ENCODE peak calls at places on chromosomes 3 and 15, in six cellular contexts. E, A, F, M, H and I are unnamed samples.

GRCh38 chr3:193816656-193817311 is 223.8 kb downstream of the OPA1 start:
- DNase-seq in E (no peak), A (no peak), F (peak), M (no peak), H (no peak), I (no peak)

GRCh38 chr3:122800838-122801237 is 6.0 kb downstream of the SLC49A4 start:
- DNase-seq in E (no peak), A (no peak), F (no peak), M (no peak), H (no peak), I (no peak)

GRCh38 chr15:45429974-45430792 is 51.8 kb upstream of the GATM start:
- DNase-seq in E (peak), A (peak), F (peak), M (peak), H (peak), I (no peak)

GRCh38 chr15:53446376-53446775 is 313.1 kb downstream of the WDR72 start:
- DNase-seq in E (no peak), A (no peak), F (no peak), M (no peak), H (no peak), I (no peak)

GRCh38 chr3:58628823-58629562 is 37.6 kb downstream of the FAM3D start:
- DNase-seq in E (peak), A (peak), F (peak), M (peak), H (no peak), I (peak)

GRCh38 chr3:89434621-89435380 is 327.4 kb downstream of the EPHA3 start:
- DNase-seq in E (no peak), A (no peak), F (no peak), M (no peak), H (no peak), I (no peak)

GRCh38 chr3:58564456-58565160 is 12.6 kb downstream of the FAM107A start:
- DNase-seq in E (peak), A (peak), F (peak), M (peak), H (no peak), I (peak)

GRCh38 chr3:181723568-181724431 is 12.1 kb downstream of the SOX2 start:
- DNase-seq in E (no peak), A (no peak), F (no peak), M (no peak), H (no peak), I (no peak)

GRCh38 chr15:55970286-55970685 is 23.1 kb downstream of the NEDD4 start:
- DNase-seq in E (no peak), A (no peak), F (peak), M (no peak), H (no peak), I (no peak)

GRCh38 chr3:9395570-9396300 is 1.7 kb upstream of the SETD5 start:
- DNase-seq in E (peak), A (no peak), F (no peak), M (no peak), H (no peak), I (no peak)

GRCh38 chr3:122149228-122149627 is 34.2 kb upstream of the CASR start:
- DNase-seq in E (no peak), A (no peak), F (no peak), M (no peak), H (no peak), I (no peak)

GRCh38 chr3:72739521-72740466 is 108.5 kb downstream of the SHQ1 start:
- DNase-seq in E (no peak), A (no peak), F (peak), M (peak), H (no peak), I (peak)

GRCh38 chr3:40317061-40317676 is 7.7 kb downstream of the EIF1B start:
- DNase-seq in E (peak), A (peak), F (peak), M (peak), H (peak), I (peak)

GRCh38 chr3:190737451-190737850 is 125.0 kb downstream of the GMNC start:
- DNase-seq in E (no peak), A (no peak), F (no peak), M (no peak), H (no peak), I (no peak)

GRCh38 chr15:37370938-37371337 is 270.6 kb upstream of the MEIS2 start:
- DNase-seq in E (no peak), A (no peak), F (no peak), M (no peak), H (no peak), I (no peak)

GRCh38 chr3:127134887-127135240 is 58.1 kb upstream of the PRR23E start:
- DNase-seq in E (no peak), A (no peak), F (no peak), M (no peak), H (no peak), I (no peak)

GRCh38 chr3:180619723-180620122 is 17.8 kb downstream of the TTC14 start:
- DNase-seq in E (no peak), A (no peak), F (no peak), M (no peak), H (no peak), I (no peak)

GRCh38 chr3:154971771-154972326 is 108.3 kb upstream of the MME start:
- DNase-seq in E (peak), A (peak), F (peak), M (peak), H (no peak), I (peak)

GRCh38 chr15:74243431-74243830 is 7.3 kb downstream of the CCDC33 start:
- DNase-seq in E (no peak), A (no peak), F (no peak), M (no peak), H (no peak), I (no peak)

GRCh38 chr3:622314-622713 is 425.8 kb downstream of the CHL1 start:
- DNase-seq in E (no peak), A (no peak), F (no peak), M (no peak), H (no peak), I (no peak)

GRCh38 chr15:99651023-99651807 is 82.0 kb downstream of the LYSMD4 start:
- DNase-seq in E (peak), A (no peak), F (peak), M (peak), H (no peak), I (peak)

GRCh38 chr3:123843668-123844067 is 40.5 kb downstream of the MYLK start:
- DNase-seq in E (peak), A (no peak), F (peak), M (no peak), H (no peak), I (peak)

GRCh38 chr15:70528270-70528706 is 235.1 kb downstream of the UACA start:
- DNase-seq in E (no peak), A (no peak), F (peak), M (no peak), H (peak), I (peak)

GRCh38 chr3:196287066-196287404 is 491 bp downstream of the PCYT1A start:
- DNase-seq in E (peak), A (peak), F (peak), M (peak), H (no peak), I (peak)

GRCh38 chr3:165188452-165188851 is 7.7 kb downstream of the SLITRK3 start:
- DNase-seq in E (no peak), A (no peak), F (no peak), M (no peak), H (no peak), I (no peak)

GRCh38 chr3:24110051-24110450 is 165.0 kb downstream of the NR1D2 start:
- DNase-seq in E (peak), A (peak), F (no peak), M (no peak), H (no peak), I (no peak)

GRCh38 chr3:46904303-46905190 is 27.0 kb downstream of the PTH1R start:
- DNase-seq in E (no peak), A (no peak), F (no peak), M (no peak), H (no peak), I (no peak)

GRCh38 chr3:159532577-159532976 is 456.1 kb upstream of the IL12A start:
- DNase-seq in E (no peak), A (no peak), F (no peak), M (peak), H (no peak), I (peak)

GRCh38 chr3:12954891-12955650 is 113.7 kb upstream of the RPL32 start:
- DNase-seq in E (peak), A (peak), F (no peak), M (no peak), H (peak), I (no peak)

GRCh38 chr3:182979719-182980191 is 583 bp downstream of the DCUN1D1 start:
- DNase-seq in E (peak), A (no peak), F (peak), M (peak), H (no peak), I (peak)

GRCh38 chr3:139113231-139113749 is 68.6 kb upstream of the PRR23C start:
- DNase-seq in E (no peak), A (no peak), F (peak), M (peak), H (peak), I (no peak)

GRCh38 chr3:139119331-139120025 is 74.8 kb upstream of the PRR23C start:
- DNase-seq in E (no peak), A (no peak), F (no peak), M (no peak), H (no peak), I (no peak)

GRCh38 chr15:90553248-90553745 is 23.6 kb downstream of the CRTC3 start:
- DNase-seq in E (peak), A (peak), F (peak), M (no peak), H (no peak), I (no peak)

GRCh38 chr3:177615015-177615414 is 417.7 kb upstream of the TBL1XR1 start:
- DNase-seq in E (peak), A (peak), F (peak), M (peak), H (no peak), I (peak)

GRCh38 chr15:101156509-101157159 is 95.2 kb downstream of the CHSY1 start:
- DNase-seq in E (peak), A (peak), F (no peak), M (no peak), H (no peak), I (no peak)

GRCh38 chr3:73508330-73508954 is 116.3 kb downstream of the PDZRN3 start:
- DNase-seq in E (peak), A (peak), F (peak), M (peak), H (no peak), I (peak)

GRCh38 chr15:74305687-74306086 is 61.8 kb downstream of the CYP11A1 start:
- DNase-seq in E (no peak), A (no peak), F (no peak), M (no peak), H (no peak), I (no peak)